ENCODE peak calls at places on chromosome 21, in five cellular contexts. M, N, U, T and F are unnamed samples.

GRCh38 chr21:44911384-44912157 is 9.1 kb downstream of the ITGB2 start:
- DNase-seq in M (no peak), N (peak), U (no peak), T (peak), F (peak)

GRCh38 chr21:42818328-42818749 is 61.0 kb downstream of the WDR4 start:
- DNase-seq in M (no peak), N (peak), U (no peak), T (no peak), F (peak)

GRCh38 chr21:45306832-45307571 is 19.3 kb upstream of the POFUT2 start:
- DNase-seq in M (peak), N (no peak), U (no peak), T (no peak), F (peak)

GRCh38 chr21:38645282-38645681 is 147.0 kb upstream of the ERG start:
- DNase-seq in M (no peak), N (no peak), U (no peak), T (peak), F (no peak)

GRCh38 chr21:28427356-28428022 is 565.2 kb downstream of the LTN1 start:
- DNase-seq in M (no peak), N (no peak), U (no peak), T (no peak), F (no peak)

GRCh38 chr21:46118305-46118870 is 20.5 kb downstream of the COL6A2 start:
- DNase-seq in M (no peak), N (peak), U (no peak), T (no peak), F (no peak)

GRCh38 chr21:39518055-39518844 is 66.5 kb downstream of the SH3BGR start:
- DNase-seq in M (no peak), N (peak), U (peak), T (peak), F (peak)

GRCh38 chr21:15850645-15851044 is 120.9 kb downstream of the USP25 start:
- DNase-seq in M (no peak), N (no peak), U (no peak), T (no peak), F (peak)

GRCh38 chr21:36676039-36676950 is 22.6 kb upstream of the SIM2 start:
- DNase-seq in M (no peak), N (no peak), U (no peak), T (no peak), F (no peak)

GRCh38 chr21:31721381-31721780 is 10.5 kb downstream of the SCAF4 start:
- DNase-seq in M (no peak), N (no peak), U (no peak), T (no peak), F (no peak)

GRCh38 chr21:38460171-38460742 is 38.0 kb downstream of the ERG start:
- DNase-seq in M (no peak), N (no peak), U (no peak), T (no peak), F (no peak)

GRCh38 chr21:33976082-33976979 is 60.7 kb upstream of the ATP5PO start:
- DNase-seq in M (no peak), N (peak), U (no peak), T (peak), F (peak)

GRCh38 chr21:37695111-37695510 is 221.1 kb downstream of the KCNJ6 start:
- DNase-seq in M (no peak), N (no peak), U (no peak), T (no peak), F (no peak)

GRCh38 chr21:31298618-31299269 is 45.3 kb downstream of the TIAM1 start:
- DNase-seq in M (no peak), N (no peak), U (no peak), T (no peak), F (no peak)

GRCh38 chr21:26972131-26972707 is 5.3 kb upstream of the ADAMTS5 start:
- DNase-seq in M (no peak), N (no peak), U (no peak), T (no peak), F (no peak)

GRCh38 chr21:35727830-35728229 is 332.5 kb downstream of the SETD4 start:
- DNase-seq in M (no peak), N (no peak), U (no peak), T (no peak), F (no peak)